ENCODE peak calls at places on chromosomes 1 and 21, in ten cellular contexts. P is RWPE2; B is heart left ventricle; D is coronary artery; M is thyroid gland; T is cardiac muscle cell; V is A549; Q is Peyer's patch; J is transverse colon; Y is CD4-positive, CD25-positive, alpha-beta regulatory T cell. G is an unnamed sample.
A peak's percentile ranks its signal among the peaks of the same experiment; 100 is the strongest.

GRCh38 chr1:87292684-87293493 is 35.8 kb upstream of the LMO4 start:
- DNase-seq in T (peak; percentile 90), P (no peak), Y (peak; percentile 60), D (no peak), V (peak; percentile 20), M (peak; percentile 56), B (peak; percentile 49), Q (peak; percentile 62), J (peak; percentile 59), G (no peak)

GRCh38 chr1:112513112-112513870 is 4.5 kb downstream of the WNT2B start:
- DNase-seq in P (no peak), B (peak; percentile 31), Q (no peak), Y (no peak), T (no peak), J (peak; percentile 33), D (no peak), V (no peak), M (no peak), G (peak; percentile 72)

GRCh38 chr21:36125513-36126121 is 9.3 kb upstream of the CBR3 start:
- DNase-seq in Q (peak; percentile 63), Y (peak; percentile 78), P (no peak), D (no peak), V (no peak), M (peak; percentile 73), T (peak; percentile 59), J (peak; percentile 67), B (peak; percentile 56), G (peak; percentile 67)

GRCh38 chr1:24966724-24967346 is 36.8 kb upstream of the RUNX3 start:
- DNase-seq in B (no peak), P (peak; percentile 67), Y (peak; percentile 73), J (no peak), V (peak; percentile 17), D (no peak), Q (no peak), M (no peak), T (no peak), G (no peak)

GRCh38 chr21:23111070-23111605 is 2112.9 kb downstream of the NCAM2 start:
- DNase-seq in B (no peak), T (no peak), P (no peak), V (no peak), Q (no peak), M (no peak), Y (no peak), J (no peak), D (no peak), G (no peak)

GRCh38 chr1:170872663-170873062 is 62.7 kb upstream of the MROH9 start:
- DNase-seq in Q (no peak), T (no peak), D (no peak), J (no peak), P (no peak), V (no peak), B (no peak), Y (no peak), M (no peak), G (no peak)

GRCh38 chr1:38028671-38029070 is 16.1 kb downstream of the UTP11 start:
- DNase-seq in V (no peak), B (no peak), P (no peak), M (no peak), T (no peak), Y (no peak), D (no peak), Q (no peak), J (no peak), G (no peak)

GRCh38 chr1:222794656-222795474 is 20.0 kb upstream of the DISP1 start:
- DNase-seq in Y (no peak), B (peak; percentile 55), T (no peak), D (no peak), Q (no peak), J (no peak), M (peak; percentile 65), V (no peak), P (no peak), G (no peak)

GRCh38 chr1:235984041-235984820 is 80.7 kb downstream of the NID1 start:
- DNase-seq in V (no peak), J (no peak), M (no peak), D (no peak), Q (no peak), Y (no peak), P (no peak), B (no peak), T (no peak), G (no peak)
- H3K27ac ChIP-seq in V (no peak overlapping the region), J (peak overlapping the region; percentile 66), M (peak overlapping the region; percentile 34), D (peak overlapping the region; percentile 83), Q (peak overlapping the region; percentile 57), Y (no peak overlapping the region), P (peak overlapping the region; percentile 39), B (peak overlapping the region; percentile 88), T (no peak overlapping the region), G (peak overlapping the region; percentile 71)

DNA sequence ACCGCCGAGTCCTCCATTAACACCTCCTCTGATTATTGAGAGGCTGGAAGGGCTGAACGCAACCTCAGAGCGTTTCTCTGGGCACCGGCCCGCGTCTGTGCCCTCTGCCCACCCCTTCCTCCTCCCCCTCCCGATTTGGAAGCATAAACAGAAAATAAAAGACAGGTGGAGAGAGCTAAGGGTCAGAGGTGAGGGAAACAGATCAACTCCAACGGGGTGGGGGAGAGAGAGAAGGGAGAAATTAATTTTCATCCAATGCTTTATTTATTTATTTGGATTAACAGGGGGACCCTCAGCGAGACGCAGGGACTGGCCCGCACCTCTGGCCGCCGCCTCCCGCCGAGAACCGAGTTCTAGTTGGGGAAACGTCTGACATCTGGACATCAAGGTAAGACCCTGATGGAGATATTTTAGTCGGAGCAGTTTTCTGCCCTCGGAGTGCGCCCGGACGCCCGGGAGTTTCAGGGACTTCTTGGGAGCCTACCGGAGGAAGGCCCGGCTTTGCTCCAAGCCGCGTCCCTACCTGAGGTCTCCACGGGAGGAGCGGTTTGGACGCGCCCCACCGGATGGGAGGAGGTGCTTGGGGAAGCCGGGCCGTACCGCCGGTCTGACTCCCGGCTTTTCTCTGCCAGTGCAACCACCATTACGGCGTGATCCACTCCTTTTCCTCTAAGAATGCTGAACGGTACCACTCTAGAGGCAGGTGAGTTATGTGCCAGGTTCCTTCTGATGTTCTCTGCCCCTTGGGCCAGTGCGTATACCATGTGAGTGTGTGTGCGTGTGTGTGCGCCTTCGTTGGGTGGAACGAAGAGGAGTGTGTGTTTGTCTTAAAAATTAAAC is 5.1 kb upstream of the LHX9 start:
- DNase-seq in V (no peak), T (no peak), M (no peak), P (no peak), Q (no peak), B (no peak), D (peak; percentile 66), Y (no peak), J (no peak), G (no peak)
- H3K4me3 ChIP-seq in V (peak overlapping the region; percentile 46), T (no peak overlapping the region), M (no peak overlapping the region), P (peak overlapping the region; percentile 27), Q (no peak overlapping the region), B (no peak overlapping the region), D (peak overlapping the region; percentile 66), Y (peak overlapping the region; percentile 37), J (no peak overlapping the region), G (no peak overlapping the region)

GRCh38 chr1:92877792-92878191 is 46.0 kb downstream of the RPL5 start:
- DNase-seq in P (no peak), V (no peak), Y (peak; percentile 36), B (no peak), T (no peak), Q (no peak), J (no peak), D (no peak), M (no peak), G (no peak)
- H3K27ac ChIP-seq in P (no peak overlapping the region), V (no peak overlapping the region), Y (no peak overlapping the region), B (no peak overlapping the region), T (no peak overlapping the region), Q (no peak overlapping the region), J (peak overlapping the region; percentile 19), D (no peak overlapping the region), M (no peak overlapping the region), G (no peak overlapping the region)

GRCh38 chr1:41383094-41383852 is 22.0 kb downstream of the FOXO6 start:
- DNase-seq in V (no peak), Y (peak; percentile 21), D (no peak), Q (no peak), M (peak; percentile 54), B (no peak), P (no peak), T (no peak), J (no peak), G (no peak)
- H3K4me3 ChIP-seq in V (peak overlapping the region; percentile 63), Y (no peak overlapping the region), D (peak overlapping the region; percentile 91), Q (peak overlapping the region; percentile 62), M (peak overlapping the region; percentile 54), B (peak overlapping the region; percentile 69), P (peak overlapping the region; percentile 41), T (no peak overlapping the region), J (peak overlapping the region; percentile 39), G (peak overlapping the region; percentile 66)

DNA sequence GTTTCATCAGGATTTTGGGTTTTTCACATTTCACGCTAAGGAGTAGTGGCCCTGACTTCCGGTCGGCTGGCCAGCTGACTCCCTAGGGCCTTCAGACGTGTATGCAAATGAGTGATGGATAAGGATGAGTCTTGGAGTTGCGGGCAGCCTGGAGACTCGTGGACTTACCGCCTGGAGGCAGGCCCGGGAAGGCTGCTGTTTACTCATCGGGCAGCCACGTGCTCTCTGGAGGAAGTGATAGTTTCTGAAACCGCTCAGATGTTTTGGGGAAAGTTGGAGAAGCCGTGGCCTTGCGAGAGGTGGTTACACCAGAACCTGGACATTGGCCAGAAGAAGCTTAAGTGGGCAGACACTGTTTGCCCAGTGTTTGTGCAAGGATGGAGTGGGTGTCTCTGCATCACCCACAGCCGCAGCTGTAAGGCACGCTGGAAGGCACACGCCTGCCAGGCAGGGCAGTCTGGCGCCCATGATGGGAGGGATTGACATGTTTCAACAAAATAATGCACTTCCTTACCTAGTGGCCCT is 23.1 kb upstream of the TNFRSF1B start:
- DNase-seq in M (peak; percentile 46), P (peak; percentile 92), J (peak; percentile 77), Q (peak; percentile 78), V (no peak), D (no peak), B (peak; percentile 88), T (no peak), Y (peak; percentile 53), G (peak; percentile 95)
- H3K27ac ChIP-seq in M (no peak overlapping the region), P (peak overlapping the region; percentile 59), J (peak overlapping the region; percentile 75), Q (peak overlapping the region; percentile 91), V (no peak overlapping the region), D (peak overlapping the region; percentile 75), B (peak overlapping the region; percentile 54), T (no peak overlapping the region), Y (peak overlapping the region; percentile 65), G (peak overlapping the region; percentile 58)

GRCh38 chr1:47709302-47710074 is 271.6 kb downstream of the FOXD2 start:
- DNase-seq in D (no peak), B (peak; percentile 35), T (peak; percentile 58), M (peak; percentile 13), Q (no peak), P (no peak), V (peak; percentile 74), Y (peak; percentile 4), J (peak; percentile 50), G (no peak)
- H3K4me3 ChIP-seq in D (peak overlapping the region; percentile 80), B (peak overlapping the region; percentile 47), T (peak overlapping the region; percentile 27), M (peak overlapping the region; percentile 26), Q (peak overlapping the region; percentile 52), P (peak overlapping the region; percentile 15), V (peak overlapping the region; percentile 51), Y (no peak overlapping the region), J (peak overlapping the region; percentile 16), G (peak overlapping the region; percentile 49)

G was measured in right atrium auricular region.